ENCODE peak calls at places on chromosomes 5 and 9, in five cellular contexts. I, Q, H, W and E are unnamed samples.

GRCh38 chr5:124342027-124342471 is 404.4 kb downstream of the ZNF608 start:
- DNase-seq in I (no peak), W (no peak), H (no peak), Q (no peak), E (peak)

GRCh38 chr9:73683862-73684591 is 532.4 kb downstream of the ANXA1 start:
- DNase-seq in W (peak), H (no peak), I (no peak), Q (peak), E (peak)

GRCh38 chr5:40557486-40557885 is 122.2 kb upstream of the PTGER4 start:
- DNase-seq in H (no peak), W (no peak), I (no peak), Q (no peak), E (no peak)

GRCh38 chr9:16321461-16322119 is 548.9 kb downstream of the BNC2 start:
- DNase-seq in H (peak), W (no peak), Q (peak), I (no peak), E (peak)

GRCh38 chr5:14721990-14722656 is 57.6 kb downstream of the OTULIN start:
- DNase-seq in Q (no peak), W (no peak), I (no peak), H (no peak), E (no peak)

GRCh38 chr5:67289763-67290521 is 93.3 kb upstream of the CD180 start:
- DNase-seq in Q (no peak), I (no peak), W (no peak), H (no peak), E (no peak)

GRCh38 chr5:171577042-171577441 is 157.6 kb downstream of the FGF18 start:
- DNase-seq in Q (no peak), H (no peak), W (no peak), I (no peak), E (no peak)

GRCh38 chr5:64807505-64807904 is 38.8 kb downstream of the CWC27 start:
- DNase-seq in I (no peak), H (no peak), Q (peak), W (no peak), E (no peak)

GRCh38 chr9:105244996-105245719 is 707 bp downstream of the SLC44A1 start:
- DNase-seq in H (peak), W (peak), Q (peak), I (peak), E (peak)

GRCh38 chr9:76580188-76580587 is 121.2 kb downstream of the GCNT1 start:
- DNase-seq in H (no peak), I (no peak), Q (no peak), W (no peak), E (no peak)

GRCh38 chr5:72955143-72955767 is 586 bp upstream of the FCHO2 start:
- DNase-seq in Q (no peak), W (peak), I (peak), H (peak), E (peak)

GRCh38 chr5:137734962-137735530 is 843 bp downstream of the KLHL3 start:
- DNase-seq in Q (peak), H (peak), W (peak), I (peak), E (peak)

GRCh38 chr5:137733922-137734695 is 1.8 kb downstream of the KLHL3 start:
- DNase-seq in W (no peak), H (no peak), I (no peak), Q (no peak), E (peak)

GRCh38 chr5:137733011-137733410 is 2.9 kb downstream of the KLHL3 start:
- DNase-seq in H (no peak), I (no peak), W (no peak), Q (no peak), E (no peak)

GRCh38 chr5:137737349-137738256 is 1.7 kb upstream of the KLHL3 start:
- DNase-seq in W (no peak), Q (no peak), I (no peak), H (peak), E (peak)

GRCh38 chr5:137735531-137736284 is at the start of gene KLHL3:
- DNase-seq in Q (peak), H (peak), I (peak), W (peak), E (peak)
- TF ChIP-seq CTCF in Q (no peak), H (no peak), I (no peak), W (no peak), E (no peak)

GRCh38 chr5:148457183-148457620 is 73.4 kb downstream of the FBXO38 start:
- DNase-seq in I (peak), W (no peak), Q (no peak), H (no peak), E (no peak)
- TF ChIP-seq CTCF in I (no peak), W (peak), Q (peak), H (peak), E (peak)

DNA sequence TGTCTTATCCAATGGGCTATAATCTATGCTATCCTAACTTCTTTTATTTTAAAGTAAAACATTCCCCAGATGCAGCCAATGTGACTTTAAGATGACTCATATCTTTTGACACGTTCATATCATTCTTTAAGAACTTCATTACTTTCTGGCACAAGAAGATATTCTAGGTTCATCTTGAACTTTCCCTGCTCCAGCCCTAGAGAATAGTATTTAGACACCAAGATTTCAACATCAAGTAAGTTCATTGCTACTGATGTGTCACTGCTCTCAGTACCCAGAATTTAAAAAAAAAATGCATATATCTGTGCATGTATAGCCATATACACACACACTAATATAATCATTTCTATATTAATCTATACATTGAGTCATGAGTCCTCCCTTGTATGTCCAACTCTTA is 175.2 kb downstream of the SAXO1 start:
- DNase-seq in W (no peak), H (no peak), I (no peak), Q (no peak), E (peak)
- TF ChIP-seq CTCF in W (no peak), H (no peak), I (no peak), Q (no peak), E (no peak)

DNA sequence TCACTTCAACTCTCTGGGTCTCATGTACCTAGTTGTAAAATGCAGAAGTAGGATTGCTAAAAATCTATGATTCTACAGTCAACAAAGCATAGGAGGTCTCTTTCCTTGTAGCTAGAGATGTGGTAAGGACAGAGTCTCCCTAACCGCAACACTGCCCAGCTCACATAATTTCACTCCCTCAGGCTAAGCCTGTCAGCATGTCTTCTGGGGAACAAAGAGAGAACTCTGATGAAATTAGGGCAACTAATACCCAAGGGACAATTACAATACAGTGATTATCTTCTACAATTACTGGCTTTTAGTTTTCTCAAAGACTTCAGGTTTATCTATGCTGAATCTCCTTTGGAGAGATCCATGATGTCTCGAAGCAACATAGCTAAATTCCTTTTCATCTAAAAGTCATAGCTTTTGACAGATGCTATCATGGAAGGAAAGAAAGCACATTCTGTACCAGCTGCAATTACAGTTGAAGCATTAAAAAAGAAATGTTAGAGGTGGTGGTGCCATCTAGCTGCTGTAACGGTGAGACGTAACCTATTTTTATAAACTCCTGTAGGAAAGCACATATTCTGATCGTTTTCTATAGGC is 141.1 kb upstream of the TARS1 start:
- DNase-seq in Q (peak), I (peak), W (no peak), H (no peak), E (peak)
- TF ChIP-seq CTCF in Q (peak), I (no peak), W (no peak), H (peak), E (peak)

DNA sequence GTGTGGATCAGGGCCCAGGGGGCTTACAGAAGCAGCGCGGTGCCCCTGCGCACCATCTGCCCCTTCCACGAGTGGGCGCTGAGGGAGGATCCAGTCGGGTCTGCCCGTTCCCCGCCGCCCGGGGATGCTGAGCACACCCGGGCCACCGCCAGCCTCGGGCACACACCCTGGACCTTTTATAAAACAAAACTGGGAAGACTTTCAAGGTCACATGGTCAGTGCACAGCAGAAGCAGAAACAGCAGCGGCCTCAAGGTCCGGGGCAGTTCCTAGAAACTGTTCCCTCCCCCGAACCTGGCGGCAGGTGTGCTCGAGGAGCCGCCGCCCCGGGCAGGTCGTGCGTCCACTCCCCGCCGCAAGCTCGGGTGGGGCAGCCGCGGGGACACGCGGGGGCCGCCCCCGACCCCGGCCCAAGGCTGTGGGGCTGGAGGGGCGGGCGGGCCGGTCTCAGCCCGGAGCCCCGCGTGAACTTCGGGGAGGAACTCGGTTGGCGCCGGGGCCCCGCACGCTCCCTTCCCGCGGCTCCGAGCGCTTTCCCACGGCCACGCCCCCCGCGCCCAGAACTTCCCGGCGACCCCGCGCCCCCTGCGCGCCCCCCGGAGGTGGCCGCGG is 619 bp upstream of the PPP1R26 start:
- DNase-seq in W (peak), H (no peak), Q (peak), I (peak), E (peak)
- TF ChIP-seq CTCF in W (no peak), H (no peak), Q (no peak), I (no peak), E (peak)

GRCh38 chr5:180829711-180830110 is 27.1 kb upstream of the MGAT1 start:
- DNase-seq in Q (no peak), W (no peak), H (no peak), I (no peak), E (no peak)

GRCh38 chr5:180825768-180826525 is 23.3 kb upstream of the MGAT1 start:
- DNase-seq in I (no peak), Q (peak), W (no peak), H (peak), E (peak)

GRCh38 chr5:180832638-180833068 is 28.4 kb downstream of the ZFP62 start:
- DNase-seq in W (no peak), I (no peak), H (no peak), Q (no peak), E (no peak)

GRCh38 chr5:180830253-180831138 is 27.9 kb upstream of the MGAT1 start:
- DNase-seq in H (peak), Q (peak), W (no peak), I (no peak), E (peak)

DNA sequence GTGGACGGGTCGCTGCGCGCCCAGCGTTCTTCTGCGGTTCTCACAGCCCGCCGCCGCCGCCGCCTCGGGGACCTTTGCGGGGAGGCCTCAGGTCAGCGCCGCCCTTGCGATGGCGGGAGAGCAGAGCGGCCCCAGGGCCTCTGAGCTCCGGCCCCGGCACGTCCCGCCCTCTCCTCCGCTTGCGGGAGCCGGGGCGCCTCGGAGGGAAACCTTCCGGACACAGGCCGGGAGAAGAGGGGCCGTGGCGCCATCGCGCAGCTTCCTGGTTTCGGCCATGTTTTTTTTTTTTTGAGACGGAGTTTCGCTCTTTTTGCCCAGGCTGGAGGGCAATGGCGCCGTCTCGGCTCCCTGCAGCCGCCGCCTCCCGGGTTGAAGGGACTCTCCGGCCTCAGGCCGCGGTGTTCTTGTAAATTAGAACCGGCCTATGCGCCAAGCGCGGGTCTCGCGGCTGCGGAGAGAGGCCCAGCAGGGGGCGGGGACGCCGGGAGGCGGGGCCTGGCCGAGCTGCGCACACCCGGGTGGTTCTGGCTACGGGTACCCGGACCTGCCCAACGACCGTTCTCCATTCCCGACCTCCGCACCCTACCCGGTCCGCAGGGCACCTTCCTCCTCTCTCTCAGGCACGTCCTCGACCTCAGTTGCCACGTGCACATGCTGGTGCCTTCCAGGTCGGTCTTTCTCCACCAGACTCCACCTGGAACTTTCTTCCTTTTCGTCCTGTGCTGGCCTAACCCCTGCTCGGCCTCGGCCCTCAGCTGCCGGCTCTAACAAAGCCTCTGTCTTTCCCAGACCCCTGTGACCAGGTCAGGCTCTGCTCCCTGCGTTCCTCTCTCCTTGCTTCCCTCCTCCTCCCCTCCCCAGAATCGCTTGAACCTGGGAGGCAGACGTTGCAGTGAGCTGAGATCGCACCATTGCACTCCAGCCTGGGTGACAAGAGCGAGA is 28.8 kb upstream of the MGAT1 start:
- DNase-seq in W (peak), Q (peak), I (peak), H (peak), E (peak)
- TF ChIP-seq CTCF in W (no peak), Q (no peak), I (no peak), H (peak), E (no peak)

GRCh38 chr9:127707766-127708165 is 978 bp downstream of the CFAP157 start:
- DNase-seq in H (no peak), Q (no peak), W (no peak), I (no peak), E (no peak)
- TF ChIP-seq CTCF in H (no peak), Q (no peak), W (no peak), I (no peak), E (no peak)

GRCh38 chr9:114372971-114373591 is 14.7 kb downstream of the AKNA start:
- DNase-seq in Q (no peak), W (no peak), I (peak), H (peak), E (no peak)
- TF ChIP-seq CTCF in Q (no peak), W (no peak), I (no peak), H (no peak), E (no peak)

DNA sequence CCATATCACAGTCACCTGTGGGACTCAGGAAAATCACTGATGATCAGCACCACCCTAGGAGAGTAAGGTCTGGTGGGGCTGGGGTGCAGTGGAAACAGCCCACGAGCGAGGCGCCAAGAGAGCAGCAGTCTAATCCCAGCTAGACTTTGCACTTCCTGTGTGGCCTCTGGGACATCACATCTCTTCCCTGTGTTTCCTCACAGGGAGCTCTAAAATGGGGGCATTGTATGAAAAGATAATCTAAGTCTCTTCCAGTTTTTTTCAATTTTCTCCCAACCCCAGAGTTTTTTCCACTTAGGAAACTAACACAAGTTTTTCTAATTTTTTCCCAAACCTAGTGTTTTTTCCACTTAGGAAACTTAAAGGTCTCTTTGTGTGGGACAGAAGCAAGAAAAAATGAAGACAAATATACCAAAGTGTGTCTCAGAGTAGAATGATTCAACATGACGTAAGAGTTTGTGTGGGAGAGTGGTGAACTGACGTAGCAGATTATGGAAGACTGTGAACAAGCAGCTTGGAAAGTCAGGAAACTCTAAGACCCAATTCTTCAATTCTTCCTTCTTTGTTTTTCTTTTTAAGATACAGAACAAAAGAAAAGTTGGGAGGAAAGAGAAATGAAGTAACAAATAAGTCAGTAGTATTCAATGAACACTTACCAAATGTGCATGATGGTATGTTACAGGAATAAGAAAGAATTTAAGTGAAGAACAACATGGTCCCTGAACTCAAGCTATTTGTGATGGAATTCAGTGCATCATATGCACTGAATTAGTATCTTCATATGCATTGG is 51.3 kb downstream of the LHFPL2 start:
- DNase-seq in W (no peak), I (no peak), H (peak), Q (peak), E (peak)
- TF ChIP-seq CTCF in W (no peak), I (no peak), H (no peak), Q (no peak), E (no peak)